ENCODE peak calls at places on chromosome 1, in eight cellular contexts. B, P, W, R, J, V, X and I are unnamed samples.

GRCh38 chr1:210239295-210240155 is 6.9 kb downstream of the SERTAD4 start:
- DNase-seq in B (peak; percentile 90), P (no peak), W (peak; percentile 89), R (no peak), J (no peak), V (no peak), X (no peak), I (peak; percentile 57)

GRCh38 chr1:200130552-200130951 is 103.0 kb downstream of the NR5A2 start:
- DNase-seq in B (no peak), P (no peak), W (no peak), R (no peak), J (no peak), V (no peak), X (no peak), I (no peak)

GRCh38 chr1:5067251-5067650 is 412.8 kb downstream of the AJAP1 start:
- DNase-seq in B (no peak), P (no peak), W (no peak), R (no peak), J (no peak), V (no peak), X (no peak), I (no peak)

GRCh38 chr1:156767879-156768608 is 709 bp downstream of the PRCC start:
- DNase-seq in B (no peak), P (no peak), W (no peak), R (peak; percentile 73), J (peak; percentile 25), V (peak; percentile 34), X (no peak), I (no peak)

GRCh38 chr1:27076803-27077202 is 64.2 kb upstream of the TENT5B start:
- DNase-seq in B (no peak), P (no peak), W (no peak), R (no peak), J (no peak), V (no peak), X (no peak), I (no peak)

GRCh38 chr1:63922848-63923247 is 149.0 kb downstream of the ROR1 start:
- DNase-seq in B (no peak), P (no peak), W (no peak), R (peak; percentile 70), J (no peak), V (no peak), X (no peak), I (no peak)

GRCh38 chr1:54546651-54547348 is 1.2 kb upstream of the ACOT11 start:
- DNase-seq in B (no peak), P (no peak), W (no peak), R (no peak), J (peak; percentile 8), V (no peak), X (no peak), I (no peak)

GRCh38 chr1:195745170-195746009 is 862.9 kb downstream of the KCNT2 start:
- DNase-seq in B (no peak), P (no peak), W (peak; percentile 21), R (no peak), J (no peak), V (no peak), X (no peak), I (no peak)

GRCh38 chr1:6614953-6615785 is 1.6 kb downstream of the PHF13 start:
- DNase-seq in B (no peak), P (no peak), W (no peak), R (no peak), J (no peak), V (no peak), X (no peak), I (no peak)

GRCh38 chr1:209805875-209806760 is at the start of gene IRF6:
- DNase-seq in B (no peak), P (peak; percentile 62), W (peak; percentile 68), R (peak; percentile 74), J (peak; percentile 82), V (peak; percentile 37), X (peak; percentile 47), I (no peak)

GRCh38 chr1:205922314-205922713 is 20.9 kb downstream of the SLC26A9 start:
- DNase-seq in B (no peak), P (no peak), W (no peak), R (no peak), J (no peak), V (no peak), X (no peak), I (no peak)

GRCh38 chr1:19034721-19035120 is 78.2 kb upstream of the IFFO2 start:
- DNase-seq in B (no peak), P (no peak), W (no peak), R (no peak), J (no peak), V (no peak), X (no peak), I (no peak)

GRCh38 chr1:78101514-78101913 is 55.7 kb downstream of the GIPC2 start:
- DNase-seq in B (peak; percentile 67), P (no peak), W (peak; percentile 93), R (no peak), J (no peak), V (peak; percentile 46), X (peak; percentile 10), I (peak; percentile 94)

GRCh38 chr1:152697701-152698600 is at the start of gene LCE2A:
- DNase-seq in B (no peak), P (no peak), W (no peak), R (no peak), J (no peak), V (no peak), X (no peak), I (no peak)

GRCh38 chr1:54850737-54851136 is 36.3 kb downstream of the DHCR24 start:
- DNase-seq in B (no peak), P (no peak), W (peak; percentile 100), R (no peak), J (no peak), V (no peak), X (peak; percentile 46), I (peak; percentile 98)

GRCh38 chr1:19442150-19443096 is 42.9 kb downstream of the CAPZB start:
- DNase-seq in B (no peak), P (no peak), W (peak; percentile 79), R (no peak), J (no peak), V (no peak), X (no peak), I (no peak)

GRCh38 chr1:172393354-172393753 is 27.1 kb upstream of the C1orf105 start:
- DNase-seq in B (no peak), P (no peak), W (no peak), R (no peak), J (peak; percentile 24), V (no peak), X (peak; percentile 10), I (no peak)

GRCh38 chr1:224615861-224616760 is at the start of gene CNIH3:
- DNase-seq in B (peak; percentile 90), P (no peak), W (peak; percentile 83), R (peak; percentile 70), J (no peak), V (no peak), X (no peak), I (no peak)

GRCh38 chr1:82836246-82836645 is 1035.5 kb downstream of the ADGRL2 start:
- DNase-seq in B (no peak), P (no peak), W (no peak), R (no peak), J (no peak), V (no peak), X (no peak), I (no peak)

GRCh38 chr1:21655748-21656147 is 13.4 kb downstream of the RAP1GAP start:
- DNase-seq in B (no peak), P (no peak), W (no peak), R (no peak), J (no peak), V (no peak), X (no peak), I (no peak)
- TF ChIP-seq CTCF in B (peak; percentile 6), P (no peak), W (no peak), R (no peak), J (no peak), V (no peak), X (no peak), I (no peak)

GRCh38 chr1:222331340-222331739 is 216.6 kb downstream of the HHIPL2 start:
- DNase-seq in B (no peak), P (no peak), W (peak; percentile 79), R (no peak), J (no peak), V (no peak), X (no peak), I (peak; percentile 42)

GRCh38 chr1:222329493-222330045 is 218.3 kb downstream of the HHIPL2 start:
- DNase-seq in B (no peak), P (no peak), W (no peak), R (no peak), J (no peak), V (no peak), X (no peak), I (no peak)

GRCh38 chr1:222326004-222326709 is 221.7 kb downstream of the HHIPL2 start:
- DNase-seq in B (no peak), P (no peak), W (no peak), R (no peak), J (no peak), V (no peak), X (no peak), I (no peak)

GRCh38 chr1:222326710-222327036 is 221.2 kb downstream of the HHIPL2 start:
- DNase-seq in B (no peak), P (no peak), W (no peak), R (no peak), J (no peak), V (no peak), X (no peak), I (no peak)

DNA sequence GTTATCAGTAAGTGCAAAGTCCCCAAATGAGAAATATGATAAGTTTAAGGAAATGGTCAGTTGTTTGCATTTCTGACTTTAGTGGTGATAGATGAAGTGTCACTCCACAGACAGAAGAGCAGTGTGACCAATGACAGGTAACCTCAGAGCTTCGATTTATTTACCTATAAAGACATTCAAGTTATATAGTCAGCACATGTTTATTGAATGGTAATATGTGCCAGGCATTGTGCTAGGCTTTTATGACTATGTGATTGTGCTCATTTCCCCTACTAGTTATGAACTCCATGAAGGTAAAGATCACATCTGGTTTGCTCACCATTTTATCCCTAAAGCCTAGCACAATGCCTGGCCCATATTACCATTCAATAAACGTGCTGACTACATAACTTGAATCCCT is 222.4 kb downstream of the HHIPL2 start:
- DNase-seq in B (no peak), P (no peak), W (no peak), R (no peak), J (no peak), V (no peak), X (no peak), I (no peak)
- H3K4me3 ChIP-seq in B (no peak overlapping the region), P (no peak overlapping the region), W (no peak overlapping the region), R (no peak overlapping the region), J (no peak overlapping the region), V (no peak overlapping the region), X (no peak overlapping the region), I (no peak overlapping the region)

DNA sequence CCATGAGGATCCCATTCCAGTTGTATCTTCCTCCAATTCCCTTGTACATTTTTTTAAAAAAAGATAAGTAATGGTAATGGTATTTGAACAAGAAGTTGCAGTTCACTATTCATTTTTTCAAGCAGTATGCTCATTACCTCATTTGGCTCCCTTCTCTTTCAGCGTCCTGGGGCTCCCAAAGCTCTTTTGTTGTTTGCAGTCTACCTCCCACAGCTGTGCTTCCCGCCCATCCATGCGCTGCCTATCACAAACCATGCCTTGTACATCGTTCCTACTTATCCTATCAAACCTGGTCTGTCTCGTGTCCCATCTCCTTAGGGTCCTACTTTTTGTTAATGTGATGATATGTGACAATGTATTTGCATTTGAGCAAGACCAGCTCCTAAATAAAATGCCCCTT is 59.6 kb upstream of the PLXNA2 start:
- DNase-seq in B (no peak), P (no peak), W (no peak), R (no peak), J (no peak), V (no peak), X (no peak), I (no peak)
- TF ChIP-seq CTCF in B (no peak), P (no peak), W (no peak), R (no peak), J (no peak), V (no peak), X (no peak), I (no peak)

GRCh38 chr1:59814180-59814900 is 409 bp upstream of the HOOK1 start:
- DNase-seq in B (no peak), P (peak; percentile 79), W (no peak), R (peak; percentile 63), J (peak; percentile 91), V (peak; percentile 19), X (no peak), I (no peak)
- H3K4me3 ChIP-seq in B (no peak overlapping the region), P (peak overlapping the region; percentile 72), W (no peak overlapping the region), R (peak overlapping the region; percentile 53), J (peak overlapping the region; percentile 65), V (peak overlapping the region; percentile 30), X (peak overlapping the region; percentile 51), I (no peak overlapping the region)